ENCODE peak calls at places on chromosomes 7 and 10, in eight cellular contexts. Y is transverse colon, H is A549, J is MCF 10A, I is K562, K is PC-3, W is heart right ventricle, O is RWPE1. V is an unnamed sample.

GRCh38 chr7:131370523-131370968 is 42.9 kb downstream of the MKLN1 start:
- DNase-seq in J (peak), I (peak), Y (no peak), H (no peak), O (no peak), K (peak), W (no peak), V (no peak)

GRCh38 chr7:138843632-138844580 is 45.9 kb upstream of the ATP6V0A4 start:
- DNase-seq in H (no peak), Y (no peak), J (no peak), K (no peak), I (peak), W (no peak), O (no peak), V (no peak)

GRCh38 chr10:26157734-26158133 is 58.8 kb upstream of the GAD2 start:
- DNase-seq in I (peak), Y (no peak), J (no peak), W (no peak), K (no peak), H (no peak), O (no peak), V (no peak)

GRCh38 chr7:33903770-33904679 is 1.3 kb upstream of the BMPER start:
- DNase-seq in Y (peak), W (peak), O (peak), I (no peak), H (peak), K (no peak), J (no peak), V (no peak)

GRCh38 chr10:117443677-117444022 is 68.4 kb upstream of the PDZD8 start:
- DNase-seq in I (no peak), O (no peak), Y (no peak), J (no peak), K (no peak), H (no peak), W (no peak), V (no peak)

GRCh38 chr7:37977243-37977642 is 56.8 kb downstream of the EPDR1 start:
- DNase-seq in H (peak), I (peak), W (no peak), O (no peak), Y (no peak), J (no peak), K (peak), V (no peak)

GRCh38 chr10:30207485-30208052 is 141.5 kb downstream of the MTPAP start:
- DNase-seq in Y (no peak), W (no peak), O (no peak), I (no peak), H (no peak), J (no peak), K (peak), V (no peak)

GRCh38 chr10:117175901-117176534 is 21.3 kb upstream of the KCNK18 start:
- DNase-seq in Y (peak), J (peak), O (peak), K (peak), H (peak), I (peak), W (peak), V (no peak)

GRCh38 chr7:98870071-98870651 is 347 bp upstream of the TMEM130 start:
- DNase-seq in K (peak), W (peak), O (peak), I (peak), J (peak), Y (peak), H (peak), V (no peak)

GRCh38 chr7:17298840-17299476 is 506 bp downstream of the AHR start:
- DNase-seq in Y (peak), I (no peak), J (no peak), H (peak), W (peak), O (peak), K (peak), V (peak)

GRCh38 chr10:27413387-27413786 is 90.7 kb upstream of the RAB18 start:
- DNase-seq in O (no peak), I (no peak), H (no peak), K (no peak), Y (no peak), W (no peak), J (no peak), V (no peak)

GRCh38 chr7:115060095-115060830 is 138.4 kb downstream of the MDFIC start:
- DNase-seq in O (no peak), I (no peak), H (no peak), J (no peak), K (no peak), W (no peak), Y (no peak), V (no peak)

GRCh38 chr10:78774999-78775711 is 293.6 kb upstream of the ZMIZ1 start:
- DNase-seq in J (no peak), H (no peak), K (no peak), Y (no peak), O (no peak), W (no peak), I (no peak), V (no peak)

GRCh38 chr7:82594665-82595064 is 151.1 kb upstream of the CACNA2D1 start:
- DNase-seq in H (no peak), Y (no peak), J (no peak), W (no peak), K (no peak), I (no peak), O (no peak), V (no peak)

GRCh38 chr10:27100800-27101347 is 580 bp upstream of the ANKRD26 start:
- DNase-seq in J (no peak), O (peak), K (no peak), H (no peak), W (no peak), Y (no peak), I (peak), V (no peak)

GRCh38 chr7:157339777-157340677 is 3.2 kb downstream of the DNAJB6 start:
- DNase-seq in Y (peak), O (peak), J (peak), I (peak), K (peak), H (peak), W (peak), V (peak)

GRCh38 chr10:117532451-117533107 is 10.0 kb upstream of the EMX2 start:
- DNase-seq in K (no peak), I (no peak), H (no peak), Y (no peak), O (no peak), J (no peak), W (no peak), V (no peak)

GRCh38 chr7:129908181-129908580 is 44.6 kb downstream of the UBE2H start:
- DNase-seq in H (no peak), O (no peak), W (no peak), J (no peak), Y (no peak), I (no peak), K (no peak), V (no peak)

GRCh38 chr7:1706721-1707613 is 36.9 kb downstream of the ELFN1 start:
- DNase-seq in H (no peak), K (no peak), J (no peak), W (no peak), O (no peak), I (no peak), Y (no peak), V (peak)

GRCh38 chr10:86220626-86221025 is 146.0 kb downstream of the GRID1 start:
- DNase-seq in Y (no peak), I (no peak), J (no peak), K (no peak), O (no peak), H (no peak), W (no peak), V (no peak)

GRCh38 chr10:49119746-49120145 is 4.4 kb upstream of the VSTM4 start:
- DNase-seq in W (no peak), Y (no peak), O (no peak), H (no peak), J (peak), I (no peak), K (peak), V (no peak)

DNA sequence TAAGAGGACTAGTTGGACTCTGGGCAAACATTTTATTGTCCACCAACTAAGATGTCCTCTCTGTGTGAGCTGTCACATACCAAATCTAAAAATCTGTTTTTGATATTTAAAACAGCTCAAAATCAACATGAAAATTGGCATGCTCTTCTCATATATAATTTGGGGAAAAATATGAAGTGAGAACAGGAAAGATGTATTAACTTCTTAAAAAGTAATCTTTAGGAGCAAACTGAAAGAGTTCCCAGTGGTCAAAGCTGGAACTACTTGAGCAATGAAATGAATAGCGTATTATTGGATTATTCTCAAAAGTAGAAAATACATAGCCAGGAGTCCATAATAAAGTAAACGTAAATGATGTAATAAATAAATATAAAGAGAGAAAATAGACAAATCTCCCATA is 147.2 kb downstream of the DYNC1I1 start:
- DNase-seq in I (no peak), K (peak), H (no peak), Y (no peak), O (no peak), W (no peak), J (no peak), V (no peak)
- TF ChIP-seq CTCF in I (no peak), K (peak), H (no peak), Y (no peak), O (no peak), W (no peak), J (no peak), V (no peak)

GRCh38 chr7:158423190-158423555 is 164.4 kb downstream of the PTPRN2 start:
- DNase-seq in I (no peak), W (no peak), K (no peak), Y (no peak), J (no peak), H (no peak), O (no peak), V (no peak)

GRCh38 chr7:158419238-158419785 is 168.3 kb downstream of the PTPRN2 start:
- DNase-seq in Y (no peak), J (no peak), W (no peak), K (no peak), I (no peak), O (no peak), H (no peak), V (no peak)

GRCh38 chr7:158422551-158423189 is 165.0 kb downstream of the PTPRN2 start:
- DNase-seq in J (no peak), K (no peak), I (peak), W (no peak), O (no peak), Y (no peak), H (no peak), V (no peak)

GRCh38 chr7:158421394-158421793 is 166.2 kb downstream of the PTPRN2 start:
- DNase-seq in I (no peak), J (no peak), Y (no peak), K (no peak), W (no peak), H (no peak), O (no peak), V (no peak)

DNA sequence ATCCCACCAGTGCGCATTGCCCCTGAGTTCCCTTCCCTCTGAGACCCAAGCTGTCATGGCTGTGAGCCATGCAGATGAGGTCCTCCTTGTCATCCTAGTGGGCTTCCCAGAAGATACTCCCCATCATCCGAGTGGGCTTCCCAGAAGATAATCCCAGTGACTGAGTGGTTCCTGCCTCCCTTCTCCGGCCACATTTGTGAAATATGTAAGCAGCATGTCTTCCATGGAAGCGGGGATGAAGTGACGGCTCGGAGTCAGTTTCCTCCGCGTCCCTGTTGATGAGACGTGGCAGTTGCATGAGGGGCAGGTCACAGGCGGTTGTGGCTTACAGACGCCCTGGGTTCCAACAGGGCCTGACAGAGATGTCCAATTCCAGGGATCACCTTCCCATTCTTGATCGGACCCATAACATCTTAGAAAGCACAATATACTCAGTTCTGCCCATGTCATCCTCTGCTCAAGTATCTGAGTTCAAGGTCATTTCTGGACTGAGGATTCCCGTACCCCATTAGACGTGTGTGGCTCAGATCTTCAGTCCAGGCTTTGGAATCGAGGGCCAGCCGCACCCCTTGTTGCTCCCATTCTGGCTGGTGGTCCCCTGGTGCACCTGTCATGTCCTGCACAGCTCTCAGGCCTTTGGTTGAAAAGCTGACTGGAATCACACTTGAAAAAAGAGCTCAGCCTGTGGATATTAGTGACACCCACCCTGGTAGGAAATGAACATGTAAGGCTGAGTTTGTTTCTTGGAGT is 166.9 kb downstream of the PTPRN2 start:
- DNase-seq in W (no peak), I (no peak), J (no peak), H (no peak), O (no peak), Y (no peak), K (no peak), V (no peak)
- TF ChIP-seq CTCF in W (no peak), I (no peak), J (no peak), H (no peak), O (no peak), Y (no peak), K (no peak), V (no peak)

DNA sequence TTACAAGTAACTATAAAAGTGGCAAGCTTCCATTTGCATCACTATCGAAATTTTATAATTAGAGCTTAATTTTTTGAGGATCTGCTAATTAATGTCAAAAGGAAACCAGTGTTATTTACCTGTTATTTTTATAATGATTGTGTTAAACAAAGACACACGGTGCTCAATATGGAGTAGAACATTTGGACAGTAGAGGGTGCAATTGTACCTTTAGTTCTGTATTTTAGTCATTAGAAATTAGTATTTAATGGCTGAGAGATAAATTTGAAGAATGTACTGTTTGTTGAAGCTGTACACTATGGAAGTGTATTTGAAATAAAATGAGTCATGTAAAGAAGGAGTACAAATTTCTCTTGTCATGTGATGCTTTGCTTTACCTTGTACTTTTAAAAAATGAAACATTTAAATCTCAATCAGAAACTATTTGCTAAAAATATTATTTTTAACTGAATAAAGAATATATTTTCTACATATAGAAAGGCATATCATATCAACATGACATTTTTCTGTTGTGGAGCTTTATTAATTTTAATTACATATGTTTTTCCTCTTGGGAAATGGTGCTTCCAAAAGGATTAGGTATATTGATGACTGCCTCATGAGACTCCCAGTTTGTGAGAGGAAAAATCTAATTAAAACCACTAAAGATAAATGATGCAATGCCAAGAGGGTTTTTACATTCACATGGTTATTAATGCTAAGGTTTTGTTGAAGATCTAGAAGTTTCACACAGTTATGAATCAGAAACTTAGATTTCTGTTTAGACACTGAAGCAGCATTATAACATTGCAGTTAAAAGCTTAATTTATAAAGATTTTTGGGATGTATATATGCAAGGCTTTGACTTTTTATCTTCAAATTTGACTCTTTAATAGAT is 10.4 kb upstream of the PRKG1 start:
- DNase-seq in K (peak), H (peak), O (peak), Y (no peak), W (no peak), I (peak), J (peak), V (no peak)
- TF ChIP-seq CTCF in K (peak), H (peak), O (peak), Y (peak), W (peak), I (no peak), J (peak), V (peak)

DNA sequence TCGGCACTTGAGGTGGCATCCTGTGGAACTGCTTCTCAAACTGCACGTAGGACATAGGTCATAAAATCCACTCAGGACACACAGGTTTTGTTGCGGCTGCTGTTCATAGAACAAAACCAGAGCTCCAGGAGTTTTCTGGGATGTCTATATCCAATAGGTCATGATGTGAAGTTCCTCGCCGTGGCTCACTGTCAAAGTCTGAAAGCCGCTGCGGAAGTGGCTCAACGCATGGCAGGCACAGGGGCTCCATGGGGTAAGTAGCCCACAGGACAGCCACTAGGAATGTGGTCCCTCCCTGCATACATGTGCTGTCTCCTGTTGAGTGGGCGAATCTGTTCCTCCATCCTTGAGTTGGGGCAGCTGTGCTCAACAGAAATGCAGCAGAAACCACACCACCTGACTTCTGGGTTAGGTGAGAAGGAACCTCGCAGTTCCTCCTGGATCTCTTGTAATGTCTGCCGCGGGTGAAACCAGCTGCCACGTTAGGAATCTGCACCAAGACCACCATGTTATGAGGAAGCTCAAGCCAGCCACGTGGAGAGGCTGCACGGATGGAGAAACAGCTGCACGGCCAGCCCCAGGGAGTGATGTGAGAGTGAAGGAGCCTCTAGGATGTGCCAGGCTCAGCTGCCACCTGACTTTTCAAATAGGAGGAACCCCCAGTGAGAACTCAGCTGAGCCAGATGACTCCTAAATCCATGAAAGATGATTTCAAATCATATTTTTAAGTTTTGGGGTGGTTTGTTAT is 72.0 kb downstream of the PRKAG2 start:
- DNase-seq in O (no peak), K (no peak), I (no peak), W (no peak), J (no peak), Y (no peak), H (no peak), V (no peak)
- TF ChIP-seq CTCF in O (no peak), K (no peak), I (no peak), W (no peak), J (no peak), Y (no peak), H (no peak), V (no peak)

GRCh38 chr7:134513169-134513752 is 14.1 kb upstream of the AKR1B10 start:
- DNase-seq in J (peak), Y (peak), O (peak), I (peak), H (peak), K (peak), W (peak), V (no peak)
- TF ChIP-seq CTCF in J (peak), Y (peak), O (peak), I (peak), H (peak), K (peak), W (peak), V (peak)

DNA sequence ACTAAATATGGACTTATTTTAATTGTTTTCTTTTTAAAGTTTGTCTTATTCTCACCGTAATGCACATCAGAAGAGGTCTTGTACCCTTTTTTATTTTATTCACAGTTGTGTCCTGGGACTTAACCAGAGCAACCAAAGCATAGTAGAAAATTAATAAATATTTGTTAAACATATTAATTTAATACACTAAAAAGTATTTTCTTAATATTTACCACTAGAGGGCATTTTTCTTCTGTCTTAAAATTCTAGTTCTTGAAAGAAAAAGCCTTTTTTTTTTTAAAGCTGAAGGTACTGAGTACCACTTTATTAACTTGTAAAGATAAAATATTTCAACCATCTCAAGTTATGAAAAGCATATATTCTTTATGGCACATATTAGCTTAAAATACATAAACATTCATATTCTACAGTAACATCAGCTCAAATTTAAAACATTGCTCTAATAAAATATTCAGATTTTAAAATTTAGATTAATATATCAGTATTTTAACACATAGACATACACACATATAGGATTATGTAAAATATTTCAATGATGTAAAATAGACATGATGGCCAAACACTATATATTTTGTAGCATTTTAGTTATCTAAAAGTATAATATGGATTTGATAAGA is 260.4 kb downstream of the SEMA3A start:
- DNase-seq in W (no peak), J (no peak), H (no peak), K (peak), O (no peak), Y (no peak), I (no peak), V (no peak)
- TF ChIP-seq CTCF in W (peak), J (peak), H (peak), K (peak), O (peak), Y (no peak), I (no peak), V (peak)

DNA sequence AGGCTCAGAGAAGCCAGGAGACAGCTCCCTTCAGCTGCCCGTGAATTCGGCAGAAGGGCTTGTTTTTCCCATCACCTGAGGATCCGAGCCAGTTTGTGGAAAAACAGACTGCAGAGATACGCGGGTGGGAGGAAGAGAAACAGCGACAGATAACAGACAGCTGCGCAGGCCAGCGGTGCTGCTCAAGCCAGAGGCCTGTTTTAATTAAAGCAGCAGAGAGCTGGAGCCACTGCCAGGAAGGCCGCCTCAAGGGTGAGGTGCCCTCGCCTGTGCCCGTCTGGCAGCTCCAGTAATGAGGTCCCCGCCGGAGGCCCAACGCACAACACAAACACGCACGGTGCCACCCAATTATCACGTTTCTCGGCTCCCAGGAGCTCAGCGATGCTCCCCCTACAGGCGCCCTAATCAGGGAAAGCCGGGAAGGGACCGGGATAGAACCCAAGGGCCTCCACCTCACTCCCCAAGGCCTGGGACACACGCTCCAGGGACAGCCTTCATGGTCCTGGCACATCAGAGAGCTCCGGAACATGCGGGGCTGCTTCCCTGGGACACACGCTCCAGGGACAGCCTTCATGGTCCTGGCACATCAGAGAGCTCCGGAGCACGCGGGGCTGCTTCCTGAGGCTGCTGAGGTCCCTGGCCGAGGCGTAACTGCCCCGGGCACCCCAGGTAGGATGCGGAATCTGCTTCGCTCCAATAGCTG is 60.6 kb upstream of the DNAAF5 start:
- DNase-seq in W (peak), Y (no peak), I (no peak), H (no peak), K (no peak), J (no peak), O (no peak), V (no peak)
- TF ChIP-seq CTCF in W (peak), Y (no peak), I (no peak), H (no peak), K (no peak), J (no peak), O (no peak), V (peak)